ENCODE peak calls at places on chromosome 13, in five cellular contexts. One of them, this sample, is unnamed.

GRCh38 chr13:110109910-110110309 is 197.0 kb downstream of the COL4A1 start:
- DNase-seq in upper lobe of right lung: no peak
- DNase-seq in WERI-Rb-1: peak
- DNase-seq in esophagus squamous epithelium: no peak
- DNase-seq in astrocyte: peak
- DNase-seq in this sample: no peak

GRCh38 chr13:21402586-21403307 is 56.4 kb downstream of the ZDHHC20 start:
- DNase-seq in esophagus squamous epithelium: no peak
- DNase-seq in WERI-Rb-1: no peak
- DNase-seq in upper lobe of right lung: no peak
- DNase-seq in astrocyte: peak
- DNase-seq in this sample: no peak

GRCh38 chr13:91601273-91601672 is 202.9 kb downstream of the GPC5 start:
- DNase-seq in esophagus squamous epithelium: no peak
- DNase-seq in WERI-Rb-1: no peak
- DNase-seq in astrocyte: no peak
- DNase-seq in upper lobe of right lung: no peak
- DNase-seq in this sample: no peak

GRCh38 chr13:22726721-22727120 is 454.1 kb upstream of the SGCG start:
- DNase-seq in astrocyte: no peak
- DNase-seq in esophagus squamous epithelium: no peak
- DNase-seq in upper lobe of right lung: no peak
- DNase-seq in WERI-Rb-1: no peak
- DNase-seq in this sample: no peak

GRCh38 chr13:54949735-54950134 is 1921.1 kb downstream of the OLFM4 start:
- DNase-seq in esophagus squamous epithelium: no peak
- DNase-seq in upper lobe of right lung: no peak
- DNase-seq in astrocyte: no peak
- DNase-seq in WERI-Rb-1: no peak
- DNase-seq in this sample: no peak

GRCh38 chr13:106416645-106417044 is 118.8 kb downstream of the EFNB2 start:
- DNase-seq in esophagus squamous epithelium: no peak
- DNase-seq in WERI-Rb-1: no peak
- DNase-seq in upper lobe of right lung: no peak
- DNase-seq in astrocyte: no peak
- DNase-seq in this sample: no peak

GRCh38 chr13:57552441-57552840 is 79.1 kb upstream of the PCDH17 start:
- DNase-seq in astrocyte: no peak
- DNase-seq in esophagus squamous epithelium: no peak
- DNase-seq in upper lobe of right lung: no peak
- DNase-seq in WERI-Rb-1: no peak
- DNase-seq in this sample: no peak

GRCh38 chr13:82480415-82480814 is 1401.9 kb downstream of the SLITRK1 start:
- DNase-seq in upper lobe of right lung: no peak
- DNase-seq in WERI-Rb-1: no peak
- DNase-seq in astrocyte: no peak
- DNase-seq in esophagus squamous epithelium: no peak
- DNase-seq in this sample: no peak

GRCh38 chr13:46101488-46102289 is 3.1 kb downstream of the CPB2 start:
- DNase-seq in upper lobe of right lung: no peak
- DNase-seq in WERI-Rb-1: no peak
- DNase-seq in esophagus squamous epithelium: no peak
- DNase-seq in astrocyte: no peak
- DNase-seq in this sample: no peak

GRCh38 chr13:35923347-35923746 is 207.8 kb downstream of the DCLK1 start:
- DNase-seq in astrocyte: peak
- DNase-seq in upper lobe of right lung: no peak
- DNase-seq in WERI-Rb-1: no peak
- DNase-seq in esophagus squamous epithelium: no peak
- DNase-seq in this sample: no peak

GRCh38 chr13:49821216-49821820 is 28.8 kb upstream of the KPNA3 start:
- DNase-seq in upper lobe of right lung: no peak
- DNase-seq in WERI-Rb-1: no peak
- DNase-seq in astrocyte: no peak
- DNase-seq in esophagus squamous epithelium: no peak
- DNase-seq in this sample: no peak

GRCh38 chr13:107554355-107554905 is 660.9 kb downstream of the LIG4 start:
- DNase-seq in astrocyte: no peak
- DNase-seq in upper lobe of right lung: no peak
- DNase-seq in WERI-Rb-1: no peak
- DNase-seq in esophagus squamous epithelium: no peak
- DNase-seq in this sample: no peak

GRCh38 chr13:98173431-98173921 is 3.6 kb downstream of the RNF113B start:
- DNase-seq in upper lobe of right lung: no peak
- DNase-seq in astrocyte: peak
- DNase-seq in WERI-Rb-1: no peak
- DNase-seq in esophagus squamous epithelium: no peak
- DNase-seq in this sample: no peak

GRCh38 chr13:70087247-70087646 is 20.4 kb upstream of the ATXN8OS start:
- DNase-seq in upper lobe of right lung: no peak
- DNase-seq in WERI-Rb-1: no peak
- DNase-seq in esophagus squamous epithelium: no peak
- DNase-seq in astrocyte: no peak
- DNase-seq in this sample: no peak

GRCh38 chr13:70088926-70089325 is 18.7 kb upstream of the ATXN8OS start:
- DNase-seq in esophagus squamous epithelium: no peak
- DNase-seq in upper lobe of right lung: no peak
- DNase-seq in WERI-Rb-1: no peak
- DNase-seq in astrocyte: no peak
- DNase-seq in this sample: no peak

DNA sequence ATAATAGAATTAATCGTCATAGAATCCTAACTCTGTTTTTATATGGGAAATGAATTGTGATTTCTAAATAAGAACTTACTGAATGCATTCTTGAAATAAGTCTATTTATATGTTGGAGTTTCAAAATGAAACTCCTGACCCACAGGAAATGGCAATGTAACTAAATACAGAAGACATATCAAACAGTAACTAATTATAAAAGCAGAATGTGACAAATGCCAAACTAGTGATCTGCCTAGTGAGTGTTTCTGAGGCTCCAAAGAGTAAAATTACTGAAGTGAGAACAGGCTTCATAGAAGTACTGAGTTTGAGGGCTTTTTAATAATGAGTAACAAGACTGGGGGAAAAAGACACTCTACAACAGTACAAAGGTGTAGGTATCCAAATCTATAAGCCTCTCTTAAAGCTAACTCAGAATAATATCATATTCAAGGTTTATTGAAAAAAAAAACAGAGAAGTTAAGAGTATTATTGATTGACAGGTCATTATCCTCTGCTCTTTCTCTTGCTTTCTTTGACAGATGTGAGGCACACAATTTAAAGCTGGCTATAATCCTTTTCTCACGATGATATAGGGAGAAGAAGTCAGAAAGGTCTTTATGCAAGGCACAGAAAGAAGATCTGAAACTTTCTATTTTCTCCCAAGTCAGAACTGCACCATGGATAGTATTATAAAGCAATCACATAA is 17.4 kb upstream of the ATXN8OS start:
- DNase-seq in upper lobe of right lung: no peak
- DNase-seq in WERI-Rb-1: no peak
- DNase-seq in astrocyte: no peak
- DNase-seq in esophagus squamous epithelium: no peak
- DNase-seq in this sample: no peak
- H3K4me3 ChIP-seq in upper lobe of right lung: no peak
- H3K4me3 ChIP-seq in WERI-Rb-1: no peak
- H3K4me3 ChIP-seq in astrocyte: no peak
- H3K4me3 ChIP-seq in esophagus squamous epithelium: no peak
- H3K4me3 ChIP-seq in this sample: no peak

GRCh38 chr13:40103864-40104263 is 448.4 kb downstream of the COG6 start:
- DNase-seq in astrocyte: no peak
- DNase-seq in upper lobe of right lung: no peak
- DNase-seq in esophagus squamous epithelium: no peak
- DNase-seq in WERI-Rb-1: no peak
- DNase-seq in this sample: no peak

GRCh38 chr13:40113644-40114304 is 458.3 kb downstream of the COG6 start:
- DNase-seq in esophagus squamous epithelium: no peak
- DNase-seq in upper lobe of right lung: no peak
- DNase-seq in WERI-Rb-1: no peak
- DNase-seq in astrocyte: peak
- DNase-seq in this sample: no peak

GRCh38 chr13:40114305-40114896 is 458.9 kb downstream of the COG6 start:
- DNase-seq in astrocyte: no peak
- DNase-seq in esophagus squamous epithelium: no peak
- DNase-seq in WERI-Rb-1: no peak
- DNase-seq in upper lobe of right lung: no peak
- DNase-seq in this sample: no peak

GRCh38 chr13:40109324-40109958 is 454.0 kb downstream of the COG6 start:
- DNase-seq in WERI-Rb-1: no peak
- DNase-seq in esophagus squamous epithelium: no peak
- DNase-seq in astrocyte: peak
- DNase-seq in upper lobe of right lung: no peak
- DNase-seq in this sample: no peak
- H3K27ac ChIP-seq in WERI-Rb-1: no peak
- H3K27ac ChIP-seq in esophagus squamous epithelium: peak
- H3K27ac ChIP-seq in astrocyte: peak
- H3K27ac ChIP-seq in upper lobe of right lung: no peak
- H3K27ac ChIP-seq in this sample: no peak

GRCh38 chr13:28528848-28529247 is 33.9 kb upstream of the FLT1 start:
- DNase-seq in WERI-Rb-1: no peak
- DNase-seq in esophagus squamous epithelium: no peak
- DNase-seq in astrocyte: no peak
- DNase-seq in upper lobe of right lung: no peak
- DNase-seq in this sample: no peak
- H3K4me3 ChIP-seq in WERI-Rb-1: no peak
- H3K4me3 ChIP-seq in esophagus squamous epithelium: no peak
- H3K4me3 ChIP-seq in astrocyte: no peak
- H3K4me3 ChIP-seq in upper lobe of right lung: no peak
- H3K4me3 ChIP-seq in this sample: no peak

DNA sequence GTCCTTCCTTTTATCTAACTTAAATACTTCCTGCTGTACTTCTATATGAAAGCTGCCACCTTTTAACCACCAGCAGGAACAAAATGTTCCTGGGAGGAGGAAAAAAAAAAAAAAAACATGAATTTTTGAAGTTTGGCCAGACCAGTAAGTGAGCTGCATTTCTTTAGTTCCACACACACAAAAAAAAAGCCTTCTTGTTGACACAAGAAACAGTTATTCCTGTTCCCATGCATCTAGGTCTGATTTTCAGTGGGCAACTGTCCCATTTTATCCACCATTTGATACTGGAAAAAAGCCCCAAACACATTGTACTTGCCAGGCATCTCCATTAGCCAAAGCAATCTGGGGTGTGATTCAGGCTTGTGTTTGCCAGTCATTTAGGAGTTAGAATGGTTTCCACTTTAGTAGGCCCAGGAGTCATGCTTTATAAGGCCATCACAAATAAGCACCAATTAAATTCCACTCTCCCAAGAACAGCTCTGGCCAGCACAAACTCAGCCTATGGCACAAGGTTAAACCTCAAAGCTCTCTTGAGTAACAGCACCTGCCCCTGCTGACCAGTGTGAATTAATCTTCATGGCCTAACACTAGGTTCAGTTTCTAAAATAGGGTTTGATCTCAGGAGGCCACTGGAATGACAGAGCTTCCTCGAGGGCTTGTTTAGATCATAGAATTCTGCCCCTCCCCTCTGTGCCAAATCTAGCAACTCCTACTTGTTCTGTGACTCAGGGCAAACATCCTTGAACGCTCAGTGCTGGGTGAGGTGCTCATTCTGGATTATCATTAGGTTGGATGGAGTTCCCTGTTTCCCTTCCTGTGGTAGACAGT is 67.1 kb downstream of the NUFIP1 start:
- DNase-seq in WERI-Rb-1: no peak
- DNase-seq in esophagus squamous epithelium: no peak
- DNase-seq in astrocyte: peak
- DNase-seq in upper lobe of right lung: no peak
- DNase-seq in this sample: no peak
- H3K27ac ChIP-seq in WERI-Rb-1: no peak
- H3K27ac ChIP-seq in esophagus squamous epithelium: peak
- H3K27ac ChIP-seq in astrocyte: peak
- H3K27ac ChIP-seq in upper lobe of right lung: peak
- H3K27ac ChIP-seq in this sample: no peak